ENCODE peak calls at places on chromosome 15, in seven cellular contexts. J, Z, I, V, Q, L and R are unnamed samples.
A peak's percentile ranks its signal among the peaks of the same experiment; 100 is the strongest.

GRCh38 chr15:83983634-83984458 is 251.7 kb upstream of the GOLGA6L4 start:
- DNase-seq in Z (no peak), Q (peak; percentile 32), J (no peak), I (no peak), V (no peak), L (peak; percentile 30), R (no peak)

GRCh38 chr15:39792025-39792893 is 9.6 kb upstream of the FSIP1 start:
- DNase-seq in I (no peak), V (no peak), L (peak; percentile 50), J (no peak), Q (no peak), Z (no peak), R (peak; percentile 77)

GRCh38 chr15:36798789-36799188 is 219.4 kb downstream of the CDIN1 start:
- DNase-seq in L (no peak), V (no peak), Z (no peak), I (no peak), Q (no peak), J (no peak), R (no peak)

GRCh38 chr15:88894348-88894818 is 961 bp downstream of the HAPLN3 start:
- DNase-seq in Q (peak; percentile 69), I (peak; percentile 91), Z (peak; percentile 62), V (no peak), J (peak; percentile 96), L (peak; percentile 59), R (peak; percentile 55)

GRCh38 chr15:71186971-71187960 is 72.0 kb downstream of the THSD4 start:
- DNase-seq in Q (no peak), L (no peak), I (no peak), Z (no peak), V (no peak), J (no peak), R (no peak)

GRCh38 chr15:77579498-77580188 is 53.1 kb downstream of the LINGO1 start:
- DNase-seq in I (no peak), J (no peak), L (no peak), Q (no peak), V (no peak), Z (no peak), R (no peak)

GRCh38 chr15:35394416-35394815 is 151.5 kb downstream of the DPH6 start:
- DNase-seq in Q (no peak), L (peak; percentile 28), J (no peak), I (no peak), Z (no peak), V (no peak), R (no peak)

GRCh38 chr15:52115598-52116427 is 3.2 kb upstream of the BCL2L10 start:
- DNase-seq in L (no peak), Z (no peak), J (no peak), I (no peak), V (no peak), Q (peak; percentile 62), R (no peak)

GRCh38 chr15:31439328-31439727 is 112.7 kb downstream of the KLF13 start:
- DNase-seq in Q (no peak), L (no peak), V (no peak), I (no peak), J (peak; percentile 80), Z (no peak), R (peak; percentile 28)

GRCh38 chr15:63019539-63020109 is 22.9 kb upstream of the TPM1 start:
- DNase-seq in L (peak; percentile 94), Q (peak; percentile 36), Z (no peak), V (no peak), J (peak; percentile 76), I (no peak), R (peak; percentile 95)

GRCh38 chr15:69593981-69594966 is 141.7 kb downstream of the RPLP1 start:
- DNase-seq in Z (peak; percentile 39), L (peak; percentile 73), J (peak; percentile 89), V (no peak), Q (peak; percentile 95), I (no peak), R (peak; percentile 56)

GRCh38 chr15:65069179-65069578 is 1.4 kb upstream of the RASL12 start:
- DNase-seq in V (peak; percentile 80), Z (peak; percentile 83), L (peak; percentile 82), J (no peak), Q (no peak), I (no peak), R (peak; percentile 87)

GRCh38 chr15:70447927-70448698 is 315.2 kb downstream of the UACA start:
- DNase-seq in Q (peak; percentile 32), Z (no peak), J (no peak), L (no peak), I (peak; percentile 89), V (no peak), R (peak; percentile 13)

GRCh38 chr15:67542192-67542461 is 376 bp upstream of the MAP2K5 start:
- DNase-seq in Q (peak; percentile 12), J (no peak), Z (no peak), V (no peak), I (no peak), L (peak; percentile 22), R (no peak)

GRCh38 chr15:43516801-43517353 is 531 bp upstream of the MAP1A start:
- DNase-seq in I (no peak), Q (no peak), Z (no peak), L (peak; percentile 73), J (no peak), V (no peak), R (peak; percentile 46)
- H3K4me3 ChIP-seq in I (peak overlapping the region; percentile 29), Q (no peak overlapping the region), Z (peak overlapping the region; percentile 38), L (peak overlapping the region; percentile 83), J (no peak overlapping the region), V (peak overlapping the region; percentile 91), R (peak overlapping the region; percentile 33)

GRCh38 chr15:61951949-61952348 is 108.3 kb downstream of the VPS13C start:
- DNase-seq in Q (peak; percentile 16), V (no peak), Z (no peak), J (no peak), L (peak; percentile 58), I (no peak), R (peak; percentile 13)

GRCh38 chr15:61943992-61944391 is 116.3 kb downstream of the VPS13C start:
- DNase-seq in Q (no peak), I (no peak), J (no peak), Z (no peak), V (no peak), L (no peak), R (no peak)

DNA sequence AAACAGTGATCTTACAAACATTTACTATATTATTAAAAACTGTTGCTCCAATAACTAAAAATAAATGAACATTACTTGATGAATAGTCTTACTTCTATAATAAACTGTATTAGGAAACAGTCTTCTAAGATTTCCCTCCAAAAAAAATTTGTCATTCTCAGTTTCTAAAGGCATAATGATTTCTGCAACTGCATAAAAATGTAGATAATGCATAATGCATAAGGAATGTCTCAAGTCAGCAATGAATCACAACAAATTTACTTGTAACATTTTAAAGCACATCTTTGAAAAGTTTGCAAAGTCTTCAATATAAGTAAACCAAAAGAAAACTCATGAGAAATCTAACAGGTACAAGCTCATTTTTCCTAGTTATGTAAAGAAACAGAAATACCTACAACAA is 113.5 kb downstream of the VPS13C start:
- DNase-seq in J (no peak), Z (no peak), V (peak; percentile 0), Q (no peak), I (no peak), L (peak; percentile 37), R (peak; percentile 53)
- TF ChIP-seq CTCF in J (no peak), Z (no peak), V (no peak), Q (no peak), I (no peak), L (no peak), R (no peak)

DNA sequence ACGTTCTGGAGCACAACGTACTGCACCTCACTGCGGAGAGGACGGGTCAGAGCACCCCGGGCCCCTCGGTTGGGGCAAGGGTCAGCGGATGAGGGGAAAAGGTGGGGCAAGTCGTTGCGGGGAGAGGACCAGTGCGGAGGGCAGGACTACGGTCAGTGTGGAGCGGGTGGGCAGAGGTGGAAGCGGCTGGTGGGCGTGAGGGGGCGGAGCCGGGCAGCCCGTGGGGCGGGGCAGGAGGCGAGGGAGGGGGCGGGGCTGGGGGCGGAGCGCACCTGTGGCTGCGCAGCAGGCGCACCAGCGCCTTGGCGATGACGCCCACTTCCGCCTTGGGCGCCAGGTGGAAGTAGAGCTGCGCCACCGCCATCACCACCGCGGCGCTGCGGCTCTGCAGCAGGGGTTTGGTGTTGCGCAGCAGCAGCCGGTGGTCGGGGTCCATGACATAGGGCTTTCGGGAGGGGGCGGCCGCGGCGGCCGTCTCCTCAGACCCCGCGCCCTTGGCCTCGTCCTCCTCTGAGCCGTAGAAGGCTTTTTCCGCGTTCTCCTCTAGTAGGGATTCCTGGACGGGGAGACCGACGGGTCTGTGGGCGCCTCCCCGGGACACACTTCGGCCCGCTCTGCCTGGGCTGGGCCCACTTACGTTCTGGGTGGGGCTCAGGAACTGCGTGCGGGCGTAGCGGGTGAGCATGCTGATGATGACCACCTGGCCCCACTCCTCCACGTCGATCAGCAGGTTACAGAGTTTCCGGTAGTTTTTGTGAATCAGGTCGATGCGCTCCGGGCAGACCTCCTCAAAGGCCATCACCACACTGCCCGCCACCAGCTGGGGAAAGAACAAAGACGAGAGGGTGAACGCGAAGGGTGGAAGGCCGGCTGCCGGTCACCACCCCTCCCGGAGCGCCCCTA is 29.2 kb downstream of the AP3B2 start:
- DNase-seq in L (no peak), I (peak; percentile 94), J (peak; percentile 67), Z (no peak), V (no peak), Q (peak; percentile 91), R (no peak)
- H3K4me3 ChIP-seq in L (no peak overlapping the region), I (peak overlapping the region; percentile 41), J (peak overlapping the region; percentile 61), Z (peak overlapping the region; percentile 29), V (no peak overlapping the region), Q (peak overlapping the region; percentile 35), R (no peak overlapping the region)

GRCh38 chr15:85761635-85762034 is 33.1 kb downstream of the KLHL25 start:
- DNase-seq in I (peak; percentile 42), V (no peak), Z (no peak), L (peak; percentile 43), Q (no peak), J (no peak), R (peak; percentile 67)

GRCh38 chr15:85760049-85760448 is 34.7 kb downstream of the KLHL25 start:
- DNase-seq in I (peak; percentile 47), Z (no peak), V (no peak), Q (no peak), L (no peak), J (no peak), R (no peak)

GRCh38 chr15:85762039-85762755 is 32.5 kb downstream of the KLHL25 start:
- DNase-seq in Z (no peak), J (no peak), L (no peak), I (peak; percentile 69), Q (no peak), V (no peak), R (no peak)

GRCh38 chr15:85759391-85759790 is 35.3 kb downstream of the KLHL25 start:
- DNase-seq in I (peak; percentile 71), Q (no peak), V (no peak), J (no peak), Z (no peak), L (no peak), R (no peak)

DNA sequence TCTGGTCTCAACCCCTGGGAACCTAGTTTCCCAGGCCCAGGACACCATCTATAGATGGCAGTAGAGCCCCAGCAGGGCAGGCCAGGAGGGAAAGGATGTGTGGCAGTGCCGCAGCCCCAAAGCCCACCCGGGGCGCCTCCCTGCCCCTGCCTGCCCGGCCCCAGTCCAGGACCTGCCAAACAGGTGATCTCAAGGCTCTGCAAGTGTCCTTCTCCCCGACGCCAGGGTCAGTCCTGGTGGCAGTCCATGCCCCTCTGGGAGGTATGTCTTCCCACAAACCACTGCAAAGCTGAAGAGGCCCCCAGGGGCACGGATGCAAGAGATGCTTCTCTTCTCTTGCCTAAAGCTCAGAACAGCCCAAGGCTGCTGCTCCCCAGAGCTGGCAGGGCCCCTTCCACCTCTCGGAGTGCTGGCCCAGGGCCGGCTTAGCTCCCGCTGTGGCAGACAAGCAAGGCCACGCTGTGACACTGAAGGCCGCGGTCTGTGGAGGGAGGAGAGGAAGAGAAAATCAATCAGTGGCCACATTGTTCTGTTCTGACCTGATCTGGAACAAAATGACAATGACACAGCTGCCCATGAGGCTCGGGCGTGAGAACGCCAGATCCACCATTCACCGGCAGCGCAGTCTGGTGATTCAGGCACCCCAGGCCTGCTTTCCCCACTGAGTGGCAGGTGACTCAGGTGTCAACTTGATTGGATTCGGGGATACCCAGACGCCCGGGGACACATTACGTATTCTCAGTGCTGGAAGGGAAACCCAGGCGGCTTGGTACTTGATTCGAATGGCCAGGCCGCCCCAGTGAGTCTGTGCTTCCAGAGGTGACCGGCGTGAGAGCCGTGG is 34.0 kb downstream of the KLHL25 start:
- DNase-seq in V (no peak), Q (no peak), I (peak; percentile 73), J (peak; percentile 41), L (no peak), Z (no peak), R (no peak)
- TF ChIP-seq CTCF in V (no peak), Q (no peak), I (no peak), J (peak; percentile 51), L (peak; percentile 33), Z (no peak), R (no peak)